ENCODE peak calls at places on chromosomes 3 and 15, in eight cellular contexts. G is stimulated activated CD4-positive, alpha-beta T cell treated with anti-CD3 and anti-CD28 coated beads, TNF-alpha, amount 100 ng/mL, for 1 hour; M is GM04503; T is memory B cell; B is gastrocnemius medialis; L is T-cell; C is activated CD4-positive, alpha-beta T cell treated with anti-CD3 and anti-CD28 coated beads, Interleukin-2, amount 50 U/mL, for 24 hours; R is RCC 7860. Y is an unnamed sample.

GRCh38 chr15:85329561-85330421 is 50.6 kb upstream of the AKAP13 start:
- DNase-seq in M (no peak), G (no peak), C (peak), R (peak), T (peak), B (no peak), L (no peak), Y (no peak)

GRCh38 chr3:134430174-134430573 is 55.6 kb downstream of the ANAPC13 start:
- DNase-seq in G (no peak), C (no peak), T (no peak), M (no peak), B (no peak), L (no peak), R (no peak), Y (no peak)

GRCh38 chr15:95988574-95988887 is 342.0 kb upstream of the NR2F2 start:
- DNase-seq in T (no peak), L (no peak), C (no peak), M (no peak), G (no peak), B (no peak), R (no peak), Y (no peak)

GRCh38 chr3:195021674-195022073 is 249.3 kb downstream of the XXYLT1 start:
- DNase-seq in R (no peak), T (no peak), B (no peak), G (no peak), C (no peak), M (no peak), L (no peak), Y (no peak)

GRCh38 chr3:188916934-188917391 is 254.8 kb upstream of the TPRG1 start:
- DNase-seq in M (no peak), B (no peak), T (no peak), C (peak), R (no peak), G (no peak), L (peak), Y (no peak)

GRCh38 chr3:182792901-182793662 is at the start of gene ATP11B:
- DNase-seq in L (peak), R (peak), B (peak), M (no peak), T (peak), C (peak), G (peak), Y (peak)

GRCh38 chr15:49904296-49904695 is 214.7 kb downstream of the ATP8B4 start:
- DNase-seq in C (no peak), M (peak), G (no peak), L (no peak), T (no peak), B (no peak), R (no peak), Y (no peak)

GRCh38 chr3:73024836-73025235 is 28.2 kb downstream of the PPP4R2 start:
- DNase-seq in B (no peak), G (no peak), R (no peak), M (no peak), T (no peak), C (no peak), L (no peak), Y (no peak)

GRCh38 chr3:157119369-157119951 is 40.5 kb downstream of the CCNL1 start:
- DNase-seq in C (no peak), R (no peak), B (no peak), M (no peak), L (peak), G (no peak), T (no peak), Y (no peak)

GRCh38 chr3:131898346-131898745 is 136.5 kb downstream of the CPNE4 start:
- DNase-seq in R (no peak), G (no peak), M (no peak), L (no peak), B (no peak), T (no peak), C (no peak), Y (no peak)

GRCh38 chr3:181711325-181712135 is at the start of gene SOX2:
- DNase-seq in L (no peak), M (no peak), T (no peak), B (no peak), C (no peak), G (no peak), R (peak), Y (peak)

GRCh38 chr3:164572436-164572835 is 505.9 kb downstream of the SI start:
- DNase-seq in T (no peak), B (no peak), G (no peak), R (no peak), L (no peak), M (no peak), C (no peak), Y (no peak)

GRCh38 chr15:70584838-70585706 is 178.3 kb downstream of the UACA start:
- DNase-seq in R (no peak), B (no peak), L (peak), G (peak), C (peak), M (no peak), T (no peak), Y (no peak)

GRCh38 chr3:140292684-140293083 is 357.7 kb downstream of the CLSTN2 start:
- DNase-seq in B (no peak), C (no peak), R (peak), T (no peak), G (no peak), L (no peak), M (peak), Y (no peak)

GRCh38 chr3:167350245-167350862 is 29.7 kb downstream of the ZBBX start:
- DNase-seq in G (no peak), L (no peak), T (no peak), R (peak), M (no peak), C (no peak), B (no peak), Y (no peak)

GRCh38 chr15:46961795-46962194 is 755.5 kb upstream of the SEMA6D start:
- DNase-seq in L (no peak), R (no peak), B (no peak), G (no peak), C (no peak), T (no peak), M (no peak), Y (no peak)

GRCh38 chr15:61828008-61828407 is 232.2 kb downstream of the VPS13C start:
- DNase-seq in R (no peak), T (no peak), G (no peak), M (no peak), C (no peak), L (no peak), B (no peak), Y (no peak)

Y was measured in NCI-H524 treated with DMSO at 0.1 percent for 48 hours.